ENCODE peak calls at places on chromosomes 6 and 20, in nine cellular contexts. M is stomach, E is adrenal gland, P is sigmoid colon, F is neuronal stem cell, N is breast epithelium, D is right cardiac atrium, W is tibial nerve, O is thyroid gland. B is an unnamed sample. For H3K4me1, the result is how much of the 10 kb centered on the place peaks cover.

GRCh38 chr20:46523696-46524328 is 10.5 kb upstream of the ZNF334 start:
- DNase-seq in F (peak), D (no peak), M (no peak), W (no peak), N (no peak), E (no peak), O (no peak), P (no peak), B (no peak)

GRCh38 chr6:106115231-106115630 is 29.1 kb downstream of the PRDM1 start:
- DNase-seq in P (no peak), D (no peak), O (no peak), W (no peak), M (no peak), F (no peak), N (no peak), E (no peak), B (no peak)

GRCh38 chr6:60687085-60687484 is 1598.9 kb downstream of the KHDRBS2 start:
- DNase-seq in P (no peak), F (no peak), M (no peak), N (no peak), O (no peak), E (no peak), D (no peak), W (no peak), B (no peak)

GRCh38 chr20:57509665-57510237 is 15.2 kb downstream of the CTCFL start:
- DNase-seq in D (peak), O (no peak), E (no peak), M (peak), F (no peak), P (no peak), W (no peak), N (no peak), B (no peak)

GRCh38 chr6:30077218-30077617 is 1.6 kb upstream of the RNF39 start:
- DNase-seq in N (no peak), M (no peak), W (no peak), D (no peak), P (no peak), O (no peak), F (no peak), E (no peak), B (no peak)

GRCh38 chr6:159234102-159234553 is 64.9 kb downstream of the FNDC1 start:
- DNase-seq in O (no peak), N (no peak), D (no peak), E (no peak), P (no peak), M (no peak), F (no peak), W (no peak), B (no peak)

GRCh38 chr6:41071501-41071922 is 644 bp downstream of the OARD1 start:
- DNase-seq in W (no peak), N (no peak), F (no peak), E (no peak), M (no peak), D (peak), O (no peak), P (no peak), B (no peak)

GRCh38 chr6:93418113-93418447 is 1.3 kb downstream of the EPHA7 start:
- DNase-seq in D (no peak), W (no peak), P (no peak), M (no peak), F (no peak), N (no peak), O (no peak), E (no peak), B (no peak)

GRCh38 chr6:26552640-26553189 is 14.5 kb downstream of the HMGN4 start:
- DNase-seq in E (no peak), F (no peak), O (no peak), D (no peak), P (no peak), W (no peak), N (no peak), M (no peak), B (no peak)

GRCh38 chr20:51457281-51457932 is 85.1 kb downstream of the NFATC2 start:
- DNase-seq in P (peak), E (peak), W (peak), O (peak), F (no peak), M (no peak), N (no peak), D (peak), B (no peak)

GRCh38 chr6:119643866-119644265 is 294.3 kb upstream of the MAN1A1 start:
- DNase-seq in E (no peak), D (no peak), W (no peak), F (no peak), M (no peak), O (no peak), P (no peak), N (no peak), B (no peak)

GRCh38 chr20:2750343-2751251 is 49.8 kb downstream of the CPXM1 start:
- DNase-seq in D (peak), M (peak), E (peak), P (peak), F (no peak), N (no peak), O (no peak), W (peak), B (peak)

GRCh38 chr6:150934380-150934779 is 68.9 kb downstream of the MTHFD1L start:
- DNase-seq in F (no peak), E (no peak), D (no peak), N (no peak), W (no peak), M (no peak), O (no peak), P (no peak), B (no peak)

GRCh38 chr6:131182991-131183425 is 47.7 kb downstream of the AKAP7 start:
- DNase-seq in M (no peak), W (peak), D (no peak), P (no peak), N (no peak), F (peak), O (no peak), E (no peak), B (no peak)

GRCh38 chr6:6005467-6006427 is 978 bp downstream of the NRN1 start:
- DNase-seq in N (no peak), O (no peak), E (no peak), P (no peak), F (no peak), D (no peak), M (no peak), W (no peak), B (no peak)

GRCh38 chr6:41167173-41167963 is 4.5 kb upstream of the TREM2 start:
- DNase-seq in N (no peak), D (peak), E (peak), P (no peak), M (no peak), W (no peak), O (no peak), F (peak), B (peak)

GRCh38 chr20:19589731-19590362 is 168.2 kb upstream of the RIN2 start:
- DNase-seq in O (no peak), M (no peak), F (no peak), D (no peak), N (no peak), P (no peak), W (no peak), E (no peak), B (no peak)

GRCh38 chr6:25404094-25404493 is 124.9 kb downstream of the CARMIL1 start:
- DNase-seq in M (no peak), W (no peak), O (no peak), N (no peak), F (no peak), P (no peak), D (peak), E (no peak), B (no peak)

GRCh38 chr6:3603443-3604130 is 146.7 kb upstream of the SLC22A23 start:
- DNase-seq in M (no peak), P (no peak), O (no peak), N (no peak), F (no peak), W (no peak), E (no peak), D (no peak), B (no peak)

GRCh38 chr20:62961310-62961783 is 8.8 kb downstream of the SLC17A9 start:
- DNase-seq in N (no peak), M (no peak), E (no peak), F (no peak), O (no peak), W (no peak), D (no peak), P (no peak), B (no peak)

GRCh38 chr6:71533939-71534379 is 245.3 kb downstream of the OGFRL1 start:
- DNase-seq in M (no peak), D (no peak), E (no peak), F (no peak), P (no peak), O (no peak), N (no peak), W (peak), B (no peak)

GRCh38 chr6:42407379-42407778 is 44.3 kb downstream of the TRERF1 start:
- DNase-seq in W (no peak), N (no peak), E (peak), P (no peak), M (no peak), F (no peak), D (no peak), O (no peak), B (no peak)

GRCh38 chr20:2507875-2508630 is 662 bp downstream of the ZNF343 start:
- DNase-seq in F (no peak), N (no peak), O (peak), P (peak), M (peak), D (peak), E (no peak), W (no peak), B (no peak)

GRCh38 chr6:169960003-169960344 is 208.6 kb downstream of the ERMARD start:
- DNase-seq in M (no peak), O (no peak), F (no peak), D (no peak), P (no peak), E (no peak), N (peak), W (no peak), B (no peak)

GRCh38 chr6:16184129-16184528 is 54.3 kb upstream of the GMPR start:
- DNase-seq in P (no peak), E (peak), F (no peak), M (peak), W (no peak), O (peak), D (peak), N (no peak), B (no peak)

GRCh38 chr6:17061097-17061496 is 40.8 kb upstream of the STMND1 start:
- DNase-seq in D (no peak), N (no peak), W (no peak), F (no peak), E (no peak), M (no peak), O (no peak), P (no peak), B (no peak)

GRCh38 chr6:75272145-75272840 is 12.3 kb downstream of the TMEM30A start:
- DNase-seq in M (no peak), P (no peak), O (no peak), W (no peak), D (no peak), E (no peak), F (no peak), N (no peak), B (no peak)

GRCh38 chr6:2848851-2849250 is 7.2 kb upstream of the SERPINB1 start:
- DNase-seq in N (no peak), P (no peak), F (no peak), W (no peak), M (peak), O (no peak), D (no peak), E (no peak), B (no peak)

GRCh38 chr20:47057661-47058060 is 163.0 kb downstream of the EYA2 start:
- DNase-seq in M (no peak), P (no peak), D (no peak), O (no peak), F (no peak), W (no peak), E (no peak), N (no peak), B (no peak)

GRCh38 chr6:155224031-155224451 is 39.8 kb upstream of the CLDN20 start:
- DNase-seq in O (no peak), F (no peak), E (no peak), D (no peak), W (no peak), M (no peak), N (no peak), P (no peak), B (no peak)

DNA sequence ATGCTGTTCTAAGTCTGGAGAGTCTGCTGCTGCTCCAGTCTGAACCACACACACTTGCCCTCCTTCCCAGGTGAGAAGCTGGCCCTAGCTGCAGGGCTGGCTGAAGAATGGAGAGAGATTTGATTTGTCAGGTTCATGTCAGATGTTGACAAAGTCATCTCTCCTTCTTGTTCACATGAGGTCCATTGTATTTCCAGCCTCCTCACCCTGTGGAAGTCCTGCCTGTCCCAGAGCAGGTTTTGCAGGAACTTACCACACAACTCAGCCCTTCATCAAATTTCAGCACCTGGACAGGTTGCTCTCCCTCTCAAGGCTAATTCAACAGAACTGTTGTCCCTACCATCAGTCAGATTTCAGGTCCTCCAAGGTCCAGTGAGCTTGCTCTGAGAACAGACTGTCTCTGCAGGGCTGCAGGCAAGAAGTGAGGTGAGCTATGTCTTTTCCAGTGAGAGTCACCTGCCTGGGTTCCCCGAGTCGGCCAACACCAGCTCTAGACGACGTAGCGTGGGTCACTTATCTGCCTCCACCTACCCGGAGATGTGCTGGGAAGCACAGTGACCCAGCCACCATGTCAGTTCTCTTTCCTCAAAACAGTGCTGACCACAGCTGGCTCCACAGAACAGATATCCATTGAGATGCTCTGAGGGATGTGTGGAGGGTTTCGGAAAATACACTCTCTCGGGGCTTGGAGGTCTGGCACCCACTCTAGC is 58.0 kb upstream of the CD93 start:
- DNase-seq in O (no peak), F (no peak), M (no peak), E (peak), P (peak), N (no peak), W (no peak), D (no peak), B (no peak)
- H3K4me1 ChIP-seq in O (under half), F (under half), M (under half), E (under half), P (under half), N (under half), W (under half), D (under half), B (under half)

DNA sequence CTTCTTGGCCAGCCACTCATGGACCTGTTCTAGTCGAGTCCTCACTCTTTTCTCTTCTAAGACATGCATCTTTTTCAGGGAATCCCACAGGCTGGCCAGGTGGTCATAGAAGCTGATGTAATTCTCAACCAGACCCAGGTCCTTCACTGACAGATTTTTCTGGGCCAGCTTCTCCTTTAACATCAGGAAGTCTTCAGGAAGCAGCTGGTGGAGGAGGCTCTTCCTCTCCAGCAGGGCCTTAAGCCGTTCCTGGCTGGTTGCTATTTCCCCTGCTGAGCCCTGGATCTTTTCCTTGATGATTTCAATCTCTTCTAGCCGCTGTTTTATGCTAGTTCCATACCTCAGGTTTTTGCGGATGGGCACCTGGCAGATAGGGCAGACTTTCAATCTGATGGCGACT is 28.6 kb downstream of the DDX27 start:
- DNase-seq in M (no peak), E (no peak), P (no peak), O (no peak), W (no peak), D (no peak), F (no peak), N (no peak), B (no peak)
- H3K4me3 ChIP-seq in M (no peak), E (no peak), P (no peak), O (no peak), W (no peak), D (no peak), F (no peak), N (no peak), B (no peak)

GRCh38 chr6:38185244-38185643 is 365.7 kb downstream of the ZFAND3 start:
- DNase-seq in F (no peak), D (no peak), E (peak), M (no peak), N (peak), W (no peak), P (no peak), O (no peak), B (no peak)
- H3K4me1 ChIP-seq in F (under half), D (under half), E (under half), M (under half), N (under half), W (under half), P (under half), O (under half), B (under half)

GRCh38 chr20:17785007-17785406 is 85.2 kb downstream of the BANF2 start:
- DNase-seq in O (no peak), D (no peak), M (no peak), P (no peak), W (no peak), E (no peak), N (no peak), F (no peak), B (no peak)

GRCh38 chr20:17782768-17783167 is 83.0 kb downstream of the BANF2 start:
- DNase-seq in O (no peak), E (no peak), W (no peak), N (no peak), P (no peak), D (no peak), F (no peak), M (no peak), B (no peak)

GRCh38 chr20:17790308-17790707 is 90.5 kb downstream of the BANF2 start:
- DNase-seq in P (peak), F (no peak), D (no peak), O (no peak), W (no peak), M (no peak), E (no peak), N (no peak), B (no peak)

GRCh38 chr20:17787816-17788215 is 88.0 kb downstream of the BANF2 start:
- DNase-seq in E (no peak), D (no peak), F (no peak), P (no peak), M (no peak), O (no peak), N (no peak), W (no peak), B (no peak)

DNA sequence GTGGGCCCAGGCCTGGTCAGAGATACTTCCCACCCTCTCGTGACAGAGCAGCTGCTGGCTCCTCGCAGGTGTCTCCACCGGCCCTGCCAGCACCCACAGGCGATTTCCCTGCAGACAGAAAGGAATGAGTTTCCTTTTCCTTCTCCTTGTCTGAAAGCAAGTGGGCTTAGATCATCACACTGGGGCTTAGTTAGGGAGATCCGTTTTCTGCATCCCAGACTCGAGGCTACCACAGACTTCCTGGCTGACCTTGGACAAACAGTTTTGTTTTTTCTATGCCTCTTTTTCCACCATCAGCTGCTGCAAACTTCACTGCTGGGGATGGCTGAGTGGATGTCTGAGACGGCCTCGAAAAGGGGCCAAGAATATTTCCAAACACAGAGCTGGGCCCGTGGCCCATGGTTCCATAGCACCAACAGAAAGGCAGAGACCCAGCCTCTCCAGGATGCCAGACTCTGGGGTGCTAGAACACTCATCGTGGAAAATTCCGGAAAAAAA is 86.5 kb downstream of the BANF2 start:
- DNase-seq in N (no peak), O (no peak), W (no peak), F (no peak), P (no peak), D (peak), E (no peak), M (no peak), B (no peak)
- H3K4me3 ChIP-seq in N (no peak), O (no peak), W (no peak), F (no peak), P (no peak), D (no peak), E (no peak), M (no peak), B (no peak)

DNA sequence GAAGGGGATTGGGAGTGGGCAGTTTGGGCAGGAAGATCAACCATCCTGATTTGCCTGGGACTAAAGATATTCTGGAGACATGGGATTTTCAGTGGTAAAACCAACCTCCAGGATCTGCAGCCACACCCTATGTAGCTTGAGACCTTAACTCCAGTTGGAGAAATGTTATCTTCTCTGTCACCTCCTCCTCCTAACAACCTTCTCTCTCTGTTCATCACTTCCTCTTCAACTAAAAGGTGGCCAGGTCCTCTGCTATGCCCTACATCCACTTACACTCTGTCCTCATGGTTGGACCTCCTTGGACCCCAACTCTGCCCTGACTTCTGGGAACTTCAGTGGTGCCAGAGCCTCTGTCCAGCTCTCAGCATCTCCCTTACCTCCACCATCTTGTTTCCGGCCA is 42.0 kb upstream of the SLC9A8 start:
- DNase-seq in E (no peak), P (no peak), W (no peak), O (no peak), N (no peak), F (no peak), M (no peak), D (no peak), B (no peak)
- H3K4me1 ChIP-seq in E (half or more), P (under half), W (under half), O (under half), N (under half), F (under half), M (half or more), D (under half), B (under half)

DNA sequence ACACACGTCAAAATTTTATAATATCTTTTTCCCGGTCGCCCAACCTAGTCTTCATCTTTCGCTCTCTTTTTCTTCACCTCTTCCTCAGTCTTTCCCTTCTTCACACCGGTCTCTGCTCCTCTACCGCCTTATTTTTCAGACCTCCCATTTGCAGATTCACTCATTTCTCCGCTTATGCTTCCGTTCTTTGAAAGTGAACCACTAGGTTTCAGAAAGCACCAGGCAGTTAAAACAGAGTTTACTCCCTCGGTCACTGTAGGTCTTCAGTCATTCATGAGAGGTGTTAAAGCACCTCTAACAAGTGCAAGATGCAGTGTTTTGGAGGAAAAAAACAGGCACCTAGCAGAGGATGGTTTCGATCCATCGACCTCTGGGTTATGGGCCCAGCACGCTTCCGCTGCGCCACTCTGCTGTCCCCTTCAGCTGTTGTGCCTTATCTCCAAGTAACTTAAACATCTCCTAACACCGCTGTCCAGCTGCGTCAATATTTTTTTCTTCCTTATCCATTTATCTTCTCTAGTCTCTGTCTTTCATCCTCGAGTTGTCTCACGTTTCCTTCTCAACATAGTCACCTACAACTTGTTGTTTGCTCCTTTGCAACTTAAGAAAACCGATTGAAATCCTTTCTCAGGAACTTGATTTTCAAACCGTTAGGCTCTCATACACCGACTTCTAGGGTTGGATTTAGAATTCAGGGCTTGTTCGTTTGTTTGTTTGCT is 119.7 kb upstream of the ZNF184 start:
- DNase-seq in W (no peak), O (no peak), E (no peak), P (no peak), D (no peak), N (no peak), F (peak), M (no peak), B (no peak)
- H3K4me3 ChIP-seq in W (no peak), O (no peak), E (no peak), P (no peak), D (no peak), N (peak), F (peak), M (no peak), B (no peak)

GRCh38 chr6:89387516-89388222 is 24.4 kb downstream of the RRAGD start:
- DNase-seq in P (no peak), D (no peak), M (no peak), E (no peak), N (no peak), F (no peak), O (no peak), W (no peak), B (no peak)
- H3K4me1 ChIP-seq in P (under half), D (under half), M (under half), E (under half), N (under half), F (under half), O (under half), W (under half), B (under half)